ENCODE peak calls at places on chromosomes 2 and 18, in ten cellular contexts. One of them, this sample, is unnamed.

GRCh38 chr2:240143276-240143675 is 2.8 kb upstream of the OTOS start:
- DNase-seq in CD4-positive, alpha-beta T cell: no peak
- DNase-seq in fibroblast of mammary gland: no peak
- DNase-seq in NCI-H1436: no peak
- DNase-seq in GM12865: no peak
- DNase-seq in LHCN-M2: no peak
- DNase-seq in AG08396: no peak
- DNase-seq in fibroblast of villous mesenchyme: no peak
- DNase-seq in psoas muscle: no peak
- DNase-seq in iris pigment epithelial cell: no peak
- DNase-seq in this sample: no peak

GRCh38 chr2:238684362-238685326 is 163.2 kb upstream of the TWIST2 start:
- DNase-seq in GM12865: no peak
- DNase-seq in iris pigment epithelial cell: peak; percentile 100
- DNase-seq in psoas muscle: peak; percentile 76
- DNase-seq in fibroblast of mammary gland: peak; percentile 100
- DNase-seq in CD4-positive, alpha-beta T cell: no peak
- DNase-seq in NCI-H1436: no peak
- DNase-seq in fibroblast of villous mesenchyme: peak; percentile 99
- DNase-seq in LHCN-M2: peak; percentile 97
- DNase-seq in AG08396: peak; percentile 91
- DNase-seq in this sample: no peak

GRCh38 chr2:18045230-18045629 is 166.8 kb downstream of the KCNS3 start:
- DNase-seq in fibroblast of mammary gland: no peak
- DNase-seq in CD4-positive, alpha-beta T cell: no peak
- DNase-seq in NCI-H1436: no peak
- DNase-seq in psoas muscle: no peak
- DNase-seq in AG08396: no peak
- DNase-seq in fibroblast of villous mesenchyme: peak; percentile 11
- DNase-seq in iris pigment epithelial cell: peak; percentile 3
- DNase-seq in LHCN-M2: no peak
- DNase-seq in GM12865: no peak
- DNase-seq in this sample: no peak

GRCh38 chr2:20475567-20475952 is 28.7 kb downstream of the RHOB start:
- DNase-seq in LHCN-M2: no peak
- DNase-seq in CD4-positive, alpha-beta T cell: no peak
- DNase-seq in GM12865: no peak
- DNase-seq in AG08396: no peak
- DNase-seq in iris pigment epithelial cell: no peak
- DNase-seq in fibroblast of mammary gland: no peak
- DNase-seq in fibroblast of villous mesenchyme: no peak
- DNase-seq in psoas muscle: no peak
- DNase-seq in NCI-H1436: no peak
- DNase-seq in this sample: no peak

GRCh38 chr2:238228700-238229099 is 11.1 kb downstream of the HES6 start:
- DNase-seq in iris pigment epithelial cell: no peak
- DNase-seq in GM12865: no peak
- DNase-seq in psoas muscle: no peak
- DNase-seq in AG08396: no peak
- DNase-seq in fibroblast of villous mesenchyme: peak; percentile 81
- DNase-seq in CD4-positive, alpha-beta T cell: no peak
- DNase-seq in LHCN-M2: no peak
- DNase-seq in fibroblast of mammary gland: no peak
- DNase-seq in NCI-H1436: no peak
- DNase-seq in this sample: no peak

GRCh38 chr2:96139181-96139758 is 968 bp upstream of the ASTL start:
- DNase-seq in CD4-positive, alpha-beta T cell: no peak
- DNase-seq in fibroblast of mammary gland: no peak
- DNase-seq in GM12865: no peak
- DNase-seq in fibroblast of villous mesenchyme: no peak
- DNase-seq in LHCN-M2: no peak
- DNase-seq in iris pigment epithelial cell: no peak
- DNase-seq in psoas muscle: no peak
- DNase-seq in NCI-H1436: no peak
- DNase-seq in AG08396: no peak
- DNase-seq in this sample: no peak

GRCh38 chr2:128324897-128325410 is 6.3 kb upstream of the HS6ST1 start:
- DNase-seq in fibroblast of mammary gland: no peak
- DNase-seq in iris pigment epithelial cell: no peak
- DNase-seq in AG08396: no peak
- DNase-seq in CD4-positive, alpha-beta T cell: no peak
- DNase-seq in fibroblast of villous mesenchyme: no peak
- DNase-seq in LHCN-M2: no peak
- DNase-seq in psoas muscle: no peak
- DNase-seq in GM12865: no peak
- DNase-seq in NCI-H1436: no peak
- DNase-seq in this sample: no peak

GRCh38 chr2:9256570-9257043 is 50.0 kb downstream of the ASAP2 start:
- DNase-seq in fibroblast of villous mesenchyme: no peak
- DNase-seq in iris pigment epithelial cell: no peak
- DNase-seq in GM12865: no peak
- DNase-seq in fibroblast of mammary gland: peak; percentile 63
- DNase-seq in LHCN-M2: no peak
- DNase-seq in CD4-positive, alpha-beta T cell: no peak
- DNase-seq in AG08396: no peak
- DNase-seq in psoas muscle: no peak
- DNase-seq in NCI-H1436: no peak
- DNase-seq in this sample: no peak

GRCh38 chr2:88669371-88670214 is 21.9 kb upstream of the RPIA start:
- DNase-seq in fibroblast of mammary gland: peak; percentile 54
- DNase-seq in psoas muscle: no peak
- DNase-seq in fibroblast of villous mesenchyme: peak; percentile 54
- DNase-seq in GM12865: peak; percentile 72
- DNase-seq in CD4-positive, alpha-beta T cell: no peak
- DNase-seq in NCI-H1436: peak; percentile 21
- DNase-seq in iris pigment epithelial cell: peak; percentile 45
- DNase-seq in AG08396: peak; percentile 39
- DNase-seq in LHCN-M2: peak; percentile 29
- DNase-seq in this sample: peak; percentile 31

GRCh38 chr2:232942831-232943230 is 70.2 kb downstream of the NGEF start:
- DNase-seq in fibroblast of villous mesenchyme: no peak
- DNase-seq in NCI-H1436: no peak
- DNase-seq in LHCN-M2: peak; percentile 25
- DNase-seq in CD4-positive, alpha-beta T cell: no peak
- DNase-seq in GM12865: no peak
- DNase-seq in fibroblast of mammary gland: no peak
- DNase-seq in psoas muscle: no peak
- DNase-seq in AG08396: no peak
- DNase-seq in iris pigment epithelial cell: no peak
- DNase-seq in this sample: no peak

GRCh38 chr2:239157766-239158165 is 243.1 kb downstream of the HDAC4 start:
- DNase-seq in AG08396: peak; percentile 47
- DNase-seq in iris pigment epithelial cell: peak; percentile 46
- DNase-seq in psoas muscle: peak; percentile 57
- DNase-seq in fibroblast of villous mesenchyme: no peak
- DNase-seq in fibroblast of mammary gland: peak; percentile 10
- DNase-seq in NCI-H1436: no peak
- DNase-seq in CD4-positive, alpha-beta T cell: no peak
- DNase-seq in LHCN-M2: no peak
- DNase-seq in GM12865: peak; percentile 45
- DNase-seq in this sample: peak; percentile 91

GRCh38 chr2:160209457-160209856 is 9.4 kb upstream of the ITGB6 start:
- DNase-seq in LHCN-M2: peak; percentile 92
- DNase-seq in CD4-positive, alpha-beta T cell: no peak
- DNase-seq in fibroblast of villous mesenchyme: peak; percentile 88
- DNase-seq in GM12865: peak; percentile 39
- DNase-seq in NCI-H1436: no peak
- DNase-seq in psoas muscle: no peak
- DNase-seq in AG08396: peak; percentile 68
- DNase-seq in iris pigment epithelial cell: peak; percentile 97
- DNase-seq in fibroblast of mammary gland: peak; percentile 89
- DNase-seq in this sample: no peak

GRCh38 chr2:181780159-181781081 is 100.1 kb upstream of the NEUROD1 start:
- DNase-seq in psoas muscle: no peak
- DNase-seq in fibroblast of mammary gland: no peak
- DNase-seq in fibroblast of villous mesenchyme: peak; percentile 71
- DNase-seq in iris pigment epithelial cell: no peak
- DNase-seq in LHCN-M2: peak; percentile 72
- DNase-seq in NCI-H1436: no peak
- DNase-seq in GM12865: no peak
- DNase-seq in CD4-positive, alpha-beta T cell: no peak
- DNase-seq in AG08396: no peak
- DNase-seq in this sample: no peak

GRCh38 chr2:47798628-47799027 is 15.7 kb downstream of the MSH6 start:
- DNase-seq in iris pigment epithelial cell: no peak
- DNase-seq in AG08396: no peak
- DNase-seq in NCI-H1436: no peak
- DNase-seq in CD4-positive, alpha-beta T cell: no peak
- DNase-seq in fibroblast of mammary gland: no peak
- DNase-seq in GM12865: no peak
- DNase-seq in LHCN-M2: no peak
- DNase-seq in fibroblast of villous mesenchyme: no peak
- DNase-seq in psoas muscle: no peak
- DNase-seq in this sample: no peak

GRCh38 chr2:12169721-12170120 is 423.3 kb downstream of the LPIN1 start:
- DNase-seq in GM12865: no peak
- DNase-seq in LHCN-M2: peak; percentile 87
- DNase-seq in iris pigment epithelial cell: peak; percentile 91
- DNase-seq in NCI-H1436: no peak
- DNase-seq in AG08396: peak; percentile 74
- DNase-seq in fibroblast of mammary gland: peak; percentile 32
- DNase-seq in CD4-positive, alpha-beta T cell: peak; percentile 7
- DNase-seq in fibroblast of villous mesenchyme: peak; percentile 82
- DNase-seq in psoas muscle: peak; percentile 59
- DNase-seq in this sample: no peak

GRCh38 chr2:160299540-160299939 is 99.5 kb upstream of the ITGB6 start:
- DNase-seq in CD4-positive, alpha-beta T cell: no peak
- DNase-seq in iris pigment epithelial cell: peak; percentile 67
- DNase-seq in NCI-H1436: no peak
- DNase-seq in AG08396: no peak
- DNase-seq in psoas muscle: no peak
- DNase-seq in fibroblast of villous mesenchyme: no peak
- DNase-seq in LHCN-M2: no peak
- DNase-seq in GM12865: no peak
- DNase-seq in fibroblast of mammary gland: peak; percentile 41
- DNase-seq in this sample: no peak

GRCh38 chr18:7885763-7886295 is 318.7 kb downstream of the PTPRM start:
- DNase-seq in LHCN-M2: no peak
- DNase-seq in CD4-positive, alpha-beta T cell: no peak
- DNase-seq in NCI-H1436: no peak
- DNase-seq in iris pigment epithelial cell: no peak
- DNase-seq in AG08396: no peak
- DNase-seq in fibroblast of villous mesenchyme: peak; percentile 31
- DNase-seq in GM12865: no peak
- DNase-seq in fibroblast of mammary gland: no peak
- DNase-seq in psoas muscle: no peak
- DNase-seq in this sample: no peak

This sample was measured in colonic mucosa.